ENCODE peak calls at places on chromosome 13, in eight cellular contexts. One of them, this sample, is unnamed.

GRCh38 chr13:37481005-37481857 is 117.3 kb downstream of the POSTN start:
- DNase-seq in mammary epithelial cell: peak
- DNase-seq in tibial artery: no peak
- DNase-seq in fibroblast of pulmonary artery: peak
- DNase-seq in ovary: no peak
- DNase-seq in ascending aorta: no peak
- DNase-seq in thoracic aorta: no peak
- DNase-seq in heart left ventricle: no peak
- DNase-seq in this sample: peak

GRCh38 chr13:91459485-91459884 is 61.1 kb downstream of the GPC5 start:
- DNase-seq in mammary epithelial cell: no peak
- DNase-seq in tibial artery: no peak
- DNase-seq in fibroblast of pulmonary artery: no peak
- DNase-seq in ovary: no peak
- DNase-seq in ascending aorta: no peak
- DNase-seq in thoracic aorta: no peak
- DNase-seq in heart left ventricle: no peak
- DNase-seq in this sample: no peak

GRCh38 chr13:37194428-37194861 is 89.0 kb upstream of the CSNK1A1L start:
- DNase-seq in mammary epithelial cell: peak
- DNase-seq in tibial artery: no peak
- DNase-seq in fibroblast of pulmonary artery: peak
- DNase-seq in ovary: no peak
- DNase-seq in ascending aorta: no peak
- DNase-seq in thoracic aorta: no peak
- DNase-seq in heart left ventricle: no peak
- DNase-seq in this sample: peak

GRCh38 chr13:44096906-44097305 is 217.2 kb downstream of the LACC1 start:
- DNase-seq in mammary epithelial cell: no peak
- DNase-seq in tibial artery: no peak
- DNase-seq in fibroblast of pulmonary artery: no peak
- DNase-seq in ovary: no peak
- DNase-seq in ascending aorta: no peak
- DNase-seq in thoracic aorta: no peak
- DNase-seq in heart left ventricle: no peak
- DNase-seq in this sample: no peak

GRCh38 chr13:60765700-60766411 is 368.8 kb downstream of the TDRD3 start:
- DNase-seq in mammary epithelial cell: no peak
- DNase-seq in tibial artery: no peak
- DNase-seq in fibroblast of pulmonary artery: peak
- DNase-seq in ovary: no peak
- DNase-seq in ascending aorta: no peak
- DNase-seq in thoracic aorta: no peak
- DNase-seq in heart left ventricle: no peak
- DNase-seq in this sample: peak

GRCh38 chr13:113835461-113836274 is 28.2 kb downstream of the GAS6 start:
- DNase-seq in mammary epithelial cell: no peak
- DNase-seq in tibial artery: no peak
- DNase-seq in fibroblast of pulmonary artery: peak
- DNase-seq in ovary: peak
- DNase-seq in ascending aorta: no peak
- DNase-seq in thoracic aorta: no peak
- DNase-seq in heart left ventricle: no peak
- DNase-seq in this sample: peak

GRCh38 chr13:75787249-75787940 is 151.3 kb downstream of the LMO7 start:
- DNase-seq in mammary epithelial cell: peak
- DNase-seq in tibial artery: no peak
- DNase-seq in fibroblast of pulmonary artery: peak
- DNase-seq in ovary: no peak
- DNase-seq in ascending aorta: no peak
- DNase-seq in thoracic aorta: no peak
- DNase-seq in heart left ventricle: no peak
- DNase-seq in this sample: peak

GRCh38 chr13:42497798-42498197 is 76.2 kb upstream of the TNFSF11 start:
- DNase-seq in mammary epithelial cell: peak
- DNase-seq in tibial artery: no peak
- DNase-seq in fibroblast of pulmonary artery: peak
- DNase-seq in ovary: no peak
- DNase-seq in ascending aorta: no peak
- DNase-seq in thoracic aorta: no peak
- DNase-seq in heart left ventricle: no peak
- DNase-seq in this sample: peak

GRCh38 chr13:51808811-51809210 is 4.8 kb upstream of the DHRS12 start:
- DNase-seq in mammary epithelial cell: no peak
- DNase-seq in tibial artery: no peak
- DNase-seq in fibroblast of pulmonary artery: no peak
- DNase-seq in ovary: no peak
- DNase-seq in ascending aorta: no peak
- DNase-seq in thoracic aorta: no peak
- DNase-seq in heart left ventricle: no peak
- DNase-seq in this sample: no peak

GRCh38 chr13:87884874-87885273 is 213.7 kb downstream of the SLITRK5 start:
- DNase-seq in mammary epithelial cell: no peak
- DNase-seq in tibial artery: no peak
- DNase-seq in fibroblast of pulmonary artery: peak
- DNase-seq in ovary: no peak
- DNase-seq in ascending aorta: no peak
- DNase-seq in thoracic aorta: no peak
- DNase-seq in heart left ventricle: no peak
- DNase-seq in this sample: peak
- TF ChIP-seq CTCF in mammary epithelial cell: no peak
- TF ChIP-seq CTCF in tibial artery: no peak
- TF ChIP-seq CTCF in fibroblast of pulmonary artery: no peak
- TF ChIP-seq CTCF in ovary: no peak
- TF ChIP-seq CTCF in ascending aorta: no peak
- TF ChIP-seq CTCF in thoracic aorta: no peak
- TF ChIP-seq CTCF in heart left ventricle: no peak
- TF ChIP-seq CTCF in this sample: no peak

GRCh38 chr13:102195566-102196462 is 206.0 kb downstream of the FGF14 start:
- DNase-seq in mammary epithelial cell: peak
- DNase-seq in tibial artery: no peak
- DNase-seq in fibroblast of pulmonary artery: peak
- DNase-seq in ovary: no peak
- DNase-seq in ascending aorta: no peak
- DNase-seq in thoracic aorta: no peak
- DNase-seq in heart left ventricle: no peak
- DNase-seq in this sample: peak

GRCh38 chr13:102203718-102204117 is 198.1 kb downstream of the FGF14 start:
- DNase-seq in mammary epithelial cell: no peak
- DNase-seq in tibial artery: no peak
- DNase-seq in fibroblast of pulmonary artery: no peak
- DNase-seq in ovary: no peak
- DNase-seq in ascending aorta: no peak
- DNase-seq in thoracic aorta: no peak
- DNase-seq in heart left ventricle: no peak
- DNase-seq in this sample: no peak

GRCh38 chr13:102197193-102197592 is 204.7 kb downstream of the FGF14 start:
- DNase-seq in mammary epithelial cell: peak
- DNase-seq in tibial artery: no peak
- DNase-seq in fibroblast of pulmonary artery: no peak
- DNase-seq in ovary: no peak
- DNase-seq in ascending aorta: no peak
- DNase-seq in thoracic aorta: no peak
- DNase-seq in heart left ventricle: no peak
- DNase-seq in this sample: peak

DNA sequence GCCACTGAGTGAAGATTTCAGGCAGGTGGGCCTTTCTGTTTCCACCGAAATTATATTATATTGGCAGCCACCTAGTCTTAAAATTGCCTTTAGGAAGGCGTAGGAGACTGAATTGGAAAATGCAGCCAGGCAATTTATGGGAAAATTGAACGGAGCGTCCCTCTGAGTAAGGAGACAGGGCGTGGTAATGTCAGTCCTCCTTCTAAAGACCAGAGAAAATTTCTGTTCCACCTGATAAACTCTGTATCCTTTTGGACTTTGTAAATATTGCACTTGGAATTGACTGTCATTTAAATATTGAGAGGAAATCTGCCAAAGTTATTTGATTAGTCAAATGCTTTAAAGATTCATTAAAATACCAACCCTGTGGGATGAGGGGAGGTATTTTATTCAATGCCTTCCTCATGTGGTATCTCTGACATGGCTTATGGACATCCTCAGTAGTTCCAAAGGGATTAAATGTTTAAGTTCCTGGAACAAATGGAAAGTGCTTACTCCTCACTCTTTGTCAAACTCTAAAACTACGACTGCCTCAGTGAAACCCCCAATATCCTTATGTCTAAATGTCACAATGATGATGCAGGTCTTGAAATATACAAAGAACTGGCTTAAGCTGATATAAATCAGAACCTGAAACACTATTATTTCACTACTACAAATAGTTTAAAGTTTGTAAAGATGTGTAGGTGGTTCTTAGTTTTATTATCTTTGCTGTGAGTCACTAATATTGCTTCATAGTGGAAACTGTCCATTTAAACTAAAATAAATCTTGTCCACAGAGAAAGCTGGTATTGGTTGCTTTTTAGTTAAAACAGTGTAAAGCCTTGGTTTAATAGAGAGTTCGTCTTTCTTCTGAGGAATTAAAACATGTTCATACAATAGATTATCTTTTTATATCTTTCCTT is 203.2 kb downstream of the FGF14 start:
- DNase-seq in mammary epithelial cell: peak
- DNase-seq in tibial artery: no peak
- DNase-seq in fibroblast of pulmonary artery: peak
- DNase-seq in ovary: no peak
- DNase-seq in ascending aorta: no peak
- DNase-seq in thoracic aorta: no peak
- DNase-seq in heart left ventricle: no peak
- DNase-seq in this sample: peak
- H3K4me3 ChIP-seq in mammary epithelial cell: no peak
- H3K4me3 ChIP-seq in tibial artery: no peak
- H3K4me3 ChIP-seq in fibroblast of pulmonary artery: no peak
- H3K4me3 ChIP-seq in ovary: no peak
- H3K4me3 ChIP-seq in ascending aorta: no peak
- H3K4me3 ChIP-seq in thoracic aorta: no peak
- H3K4me3 ChIP-seq in heart left ventricle: no peak
- H3K4me3 ChIP-seq in this sample: no peak

DNA sequence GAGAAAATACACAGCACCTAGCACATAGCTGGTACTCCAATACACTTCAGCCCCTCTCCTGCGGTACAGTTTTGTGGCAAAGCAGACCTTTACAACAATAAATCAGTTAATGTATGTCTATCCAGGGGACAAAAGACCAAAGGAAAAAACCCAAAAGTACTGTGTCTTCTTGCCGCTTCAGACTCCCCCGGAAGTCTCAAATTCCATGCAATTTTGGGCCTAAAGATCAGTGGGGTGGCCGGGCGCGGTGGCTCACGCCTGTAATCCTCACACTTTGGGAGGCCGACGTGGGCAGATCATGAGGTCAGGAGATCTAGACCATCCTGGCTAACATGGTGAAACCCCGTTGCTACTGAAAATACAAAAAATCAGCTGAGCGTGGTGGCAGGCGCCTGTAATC is 16.2 kb downstream of the CARS2 start:
- DNase-seq in mammary epithelial cell: no peak
- DNase-seq in tibial artery: no peak
- DNase-seq in fibroblast of pulmonary artery: no peak
- DNase-seq in ovary: no peak
- DNase-seq in ascending aorta: peak
- DNase-seq in thoracic aorta: no peak
- DNase-seq in heart left ventricle: no peak
- DNase-seq in this sample: no peak
- TF ChIP-seq CTCF in mammary epithelial cell: no peak
- TF ChIP-seq CTCF in tibial artery: no peak
- TF ChIP-seq CTCF in fibroblast of pulmonary artery: no peak
- TF ChIP-seq CTCF in ovary: no peak
- TF ChIP-seq CTCF in ascending aorta: no peak
- TF ChIP-seq CTCF in thoracic aorta: no peak
- TF ChIP-seq CTCF in heart left ventricle: no peak
- TF ChIP-seq CTCF in this sample: no peak

GRCh38 chr13:23161176-23161825 is 19.5 kb upstream of the SGCG start:
- DNase-seq in mammary epithelial cell: no peak
- DNase-seq in tibial artery: no peak
- DNase-seq in fibroblast of pulmonary artery: no peak
- DNase-seq in ovary: no peak
- DNase-seq in ascending aorta: no peak
- DNase-seq in thoracic aorta: no peak
- DNase-seq in heart left ventricle: no peak
- DNase-seq in this sample: no peak
- H3K4me3 ChIP-seq in mammary epithelial cell: no peak
- H3K4me3 ChIP-seq in tibial artery: no peak
- H3K4me3 ChIP-seq in fibroblast of pulmonary artery: no peak
- H3K4me3 ChIP-seq in ovary: no peak
- H3K4me3 ChIP-seq in ascending aorta: no peak
- H3K4me3 ChIP-seq in thoracic aorta: no peak
- H3K4me3 ChIP-seq in heart left ventricle: no peak
- H3K4me3 ChIP-seq in this sample: no peak

GRCh38 chr13:40292108-40292507 is 374.3 kb downstream of the FOXO1 start:
- DNase-seq in mammary epithelial cell: no peak
- DNase-seq in tibial artery: no peak
- DNase-seq in fibroblast of pulmonary artery: no peak
- DNase-seq in ovary: no peak
- DNase-seq in ascending aorta: no peak
- DNase-seq in thoracic aorta: no peak
- DNase-seq in heart left ventricle: peak
- DNase-seq in this sample: no peak
- TF ChIP-seq CTCF in mammary epithelial cell: no peak
- TF ChIP-seq CTCF in tibial artery: no peak
- TF ChIP-seq CTCF in fibroblast of pulmonary artery: no peak
- TF ChIP-seq CTCF in ovary: no peak
- TF ChIP-seq CTCF in ascending aorta: no peak
- TF ChIP-seq CTCF in thoracic aorta: no peak
- TF ChIP-seq CTCF in heart left ventricle: no peak
- TF ChIP-seq CTCF in this sample: no peak